ENCODE peak calls at places on chromosomes 6 and 20, in nine cellular contexts. One of them, this sample, is unnamed.

GRCh38 chr6:23633986-23634385 is 492.0 kb upstream of the NRSN1 start:
- DNase-seq in NCI-H226: no peak
- DNase-seq in A549: no peak
- DNase-seq in EH: no peak
- DNase-seq in left colon: no peak
- DNase-seq in stimulated activated CD8-positive, alpha-beta memory T cell treated with anti-CD3 and anti-CD28 coated beads, Interleukin-4, amount 100 ng/mL, for 24 hours: no peak
- DNase-seq in AG10803: no peak
- DNase-seq in HS-27A: no peak
- DNase-seq in activated effector memory CD4-positive, alpha-beta T cell treated with anti-CD3 and anti-CD28 coated beads, Interleukin-2, amount 50 U/mL, for 16 hours: no peak
- DNase-seq in this sample: no peak

GRCh38 chr6:8278562-8278961 is 156.8 kb downstream of the SLC35B3 start:
- DNase-seq in NCI-H226: no peak
- DNase-seq in A549: no peak
- DNase-seq in EH: no peak
- DNase-seq in left colon: no peak
- DNase-seq in stimulated activated CD8-positive, alpha-beta memory T cell treated with anti-CD3 and anti-CD28 coated beads, Interleukin-4, amount 100 ng/mL, for 24 hours: no peak
- DNase-seq in AG10803: no peak
- DNase-seq in HS-27A: no peak
- DNase-seq in activated effector memory CD4-positive, alpha-beta T cell treated with anti-CD3 and anti-CD28 coated beads, Interleukin-2, amount 50 U/mL, for 16 hours: no peak
- DNase-seq in this sample: no peak

GRCh38 chr20:35956616-35957015 is 2.3 kb upstream of the SCAND1 start:
- DNase-seq in NCI-H226: no peak
- DNase-seq in A549: no peak
- DNase-seq in EH: no peak
- DNase-seq in left colon: peak
- DNase-seq in stimulated activated CD8-positive, alpha-beta memory T cell treated with anti-CD3 and anti-CD28 coated beads, Interleukin-4, amount 100 ng/mL, for 24 hours: no peak
- DNase-seq in AG10803: no peak
- DNase-seq in HS-27A: no peak
- DNase-seq in activated effector memory CD4-positive, alpha-beta T cell treated with anti-CD3 and anti-CD28 coated beads, Interleukin-2, amount 50 U/mL, for 16 hours: no peak
- DNase-seq in this sample: no peak

GRCh38 chr6:19301980-19302379 is 535.2 kb upstream of the ID4 start:
- DNase-seq in NCI-H226: peak
- DNase-seq in A549: no peak
- DNase-seq in EH: peak
- DNase-seq in left colon: no peak
- DNase-seq in stimulated activated CD8-positive, alpha-beta memory T cell treated with anti-CD3 and anti-CD28 coated beads, Interleukin-4, amount 100 ng/mL, for 24 hours: no peak
- DNase-seq in AG10803: peak
- DNase-seq in HS-27A: no peak
- DNase-seq in activated effector memory CD4-positive, alpha-beta T cell treated with anti-CD3 and anti-CD28 coated beads, Interleukin-2, amount 50 U/mL, for 16 hours: no peak
- DNase-seq in this sample: no peak

GRCh38 chr6:163354085-163354484 is 60.4 kb upstream of the QKI start:
- DNase-seq in NCI-H226: peak
- DNase-seq in A549: no peak
- DNase-seq in EH: no peak
- DNase-seq in left colon: peak
- DNase-seq in stimulated activated CD8-positive, alpha-beta memory T cell treated with anti-CD3 and anti-CD28 coated beads, Interleukin-4, amount 100 ng/mL, for 24 hours: no peak
- DNase-seq in AG10803: peak
- DNase-seq in HS-27A: no peak
- DNase-seq in activated effector memory CD4-positive, alpha-beta T cell treated with anti-CD3 and anti-CD28 coated beads, Interleukin-2, amount 50 U/mL, for 16 hours: no peak
- DNase-seq in this sample: peak

GRCh38 chr20:59032713-59033059 is 551 bp upstream of the ATP5F1E start:
- DNase-seq in NCI-H226: peak
- DNase-seq in A549: peak
- DNase-seq in EH: peak
- DNase-seq in left colon: no peak
- DNase-seq in stimulated activated CD8-positive, alpha-beta memory T cell treated with anti-CD3 and anti-CD28 coated beads, Interleukin-4, amount 100 ng/mL, for 24 hours: no peak
- DNase-seq in AG10803: no peak
- DNase-seq in HS-27A: no peak
- DNase-seq in activated effector memory CD4-positive, alpha-beta T cell treated with anti-CD3 and anti-CD28 coated beads, Interleukin-2, amount 50 U/mL, for 16 hours: no peak
- DNase-seq in this sample: peak

GRCh38 chr20:60990647-60991046 is 261.4 kb upstream of the CDH4 start:
- DNase-seq in NCI-H226: no peak
- DNase-seq in A549: no peak
- DNase-seq in EH: no peak
- DNase-seq in left colon: no peak
- DNase-seq in stimulated activated CD8-positive, alpha-beta memory T cell treated with anti-CD3 and anti-CD28 coated beads, Interleukin-4, amount 100 ng/mL, for 24 hours: no peak
- DNase-seq in AG10803: no peak
- DNase-seq in HS-27A: no peak
- DNase-seq in activated effector memory CD4-positive, alpha-beta T cell treated with anti-CD3 and anti-CD28 coated beads, Interleukin-2, amount 50 U/mL, for 16 hours: no peak
- DNase-seq in this sample: no peak

GRCh38 chr6:155782320-155782730 is 326.7 kb upstream of the NOX3 start:
- DNase-seq in NCI-H226: peak
- DNase-seq in A549: peak
- DNase-seq in EH: peak
- DNase-seq in left colon: no peak
- DNase-seq in stimulated activated CD8-positive, alpha-beta memory T cell treated with anti-CD3 and anti-CD28 coated beads, Interleukin-4, amount 100 ng/mL, for 24 hours: no peak
- DNase-seq in AG10803: peak
- DNase-seq in HS-27A: peak
- DNase-seq in activated effector memory CD4-positive, alpha-beta T cell treated with anti-CD3 and anti-CD28 coated beads, Interleukin-2, amount 50 U/mL, for 16 hours: no peak
- DNase-seq in this sample: peak

GRCh38 chr6:73942581-73942980 is 246.6 kb downstream of the CD109 start:
- DNase-seq in NCI-H226: peak
- DNase-seq in A549: no peak
- DNase-seq in EH: peak
- DNase-seq in left colon: no peak
- DNase-seq in stimulated activated CD8-positive, alpha-beta memory T cell treated with anti-CD3 and anti-CD28 coated beads, Interleukin-4, amount 100 ng/mL, for 24 hours: no peak
- DNase-seq in AG10803: peak
- DNase-seq in HS-27A: peak
- DNase-seq in activated effector memory CD4-positive, alpha-beta T cell treated with anti-CD3 and anti-CD28 coated beads, Interleukin-2, amount 50 U/mL, for 16 hours: no peak
- DNase-seq in this sample: no peak

GRCh38 chr20:44963325-44964215 is 2.7 kb upstream of the STK4 start:
- DNase-seq in NCI-H226: no peak
- DNase-seq in A549: no peak
- DNase-seq in EH: no peak
- DNase-seq in left colon: no peak
- DNase-seq in stimulated activated CD8-positive, alpha-beta memory T cell treated with anti-CD3 and anti-CD28 coated beads, Interleukin-4, amount 100 ng/mL, for 24 hours: no peak
- DNase-seq in AG10803: no peak
- DNase-seq in HS-27A: no peak
- DNase-seq in activated effector memory CD4-positive, alpha-beta T cell treated with anti-CD3 and anti-CD28 coated beads, Interleukin-2, amount 50 U/mL, for 16 hours: no peak
- DNase-seq in this sample: no peak

GRCh38 chr6:85394853-85395538 is 54.9 kb upstream of the NT5E start:
- DNase-seq in NCI-H226: no peak
- DNase-seq in A549: no peak
- DNase-seq in EH: peak
- DNase-seq in left colon: no peak
- DNase-seq in stimulated activated CD8-positive, alpha-beta memory T cell treated with anti-CD3 and anti-CD28 coated beads, Interleukin-4, amount 100 ng/mL, for 24 hours: no peak
- DNase-seq in AG10803: peak
- DNase-seq in HS-27A: no peak
- DNase-seq in activated effector memory CD4-positive, alpha-beta T cell treated with anti-CD3 and anti-CD28 coated beads, Interleukin-2, amount 50 U/mL, for 16 hours: no peak
- DNase-seq in this sample: no peak

GRCh38 chr6:33412140-33413009 is 1.6 kb downstream of the PHF1 start:
- DNase-seq in NCI-H226: no peak
- DNase-seq in A549: no peak
- DNase-seq in EH: no peak
- DNase-seq in left colon: no peak
- DNase-seq in stimulated activated CD8-positive, alpha-beta memory T cell treated with anti-CD3 and anti-CD28 coated beads, Interleukin-4, amount 100 ng/mL, for 24 hours: no peak
- DNase-seq in AG10803: no peak
- DNase-seq in HS-27A: no peak
- DNase-seq in activated effector memory CD4-positive, alpha-beta T cell treated with anti-CD3 and anti-CD28 coated beads, Interleukin-2, amount 50 U/mL, for 16 hours: no peak
- DNase-seq in this sample: no peak

GRCh38 chr20:38871560-38871953 is 54.7 kb upstream of the FAM83D start:
- DNase-seq in NCI-H226: no peak
- DNase-seq in A549: no peak
- DNase-seq in EH: no peak
- DNase-seq in left colon: no peak
- DNase-seq in stimulated activated CD8-positive, alpha-beta memory T cell treated with anti-CD3 and anti-CD28 coated beads, Interleukin-4, amount 100 ng/mL, for 24 hours: no peak
- DNase-seq in AG10803: no peak
- DNase-seq in HS-27A: no peak
- DNase-seq in activated effector memory CD4-positive, alpha-beta T cell treated with anti-CD3 and anti-CD28 coated beads, Interleukin-2, amount 50 U/mL, for 16 hours: no peak
- DNase-seq in this sample: no peak

GRCh38 chr6:43246301-43247114 is 3.2 kb downstream of the TTBK1 start:
- DNase-seq in NCI-H226: no peak
- DNase-seq in A549: peak
- DNase-seq in EH: no peak
- DNase-seq in left colon: peak
- DNase-seq in stimulated activated CD8-positive, alpha-beta memory T cell treated with anti-CD3 and anti-CD28 coated beads, Interleukin-4, amount 100 ng/mL, for 24 hours: no peak
- DNase-seq in AG10803: no peak
- DNase-seq in HS-27A: no peak
- DNase-seq in activated effector memory CD4-positive, alpha-beta T cell treated with anti-CD3 and anti-CD28 coated beads, Interleukin-2, amount 50 U/mL, for 16 hours: no peak
- DNase-seq in this sample: peak

GRCh38 chr20:10970109-10970508 is 296.3 kb upstream of the JAG1 start:
- DNase-seq in NCI-H226: no peak
- DNase-seq in A549: no peak
- DNase-seq in EH: peak
- DNase-seq in left colon: no peak
- DNase-seq in stimulated activated CD8-positive, alpha-beta memory T cell treated with anti-CD3 and anti-CD28 coated beads, Interleukin-4, amount 100 ng/mL, for 24 hours: no peak
- DNase-seq in AG10803: no peak
- DNase-seq in HS-27A: no peak
- DNase-seq in activated effector memory CD4-positive, alpha-beta T cell treated with anti-CD3 and anti-CD28 coated beads, Interleukin-2, amount 50 U/mL, for 16 hours: no peak
- DNase-seq in this sample: no peak

GRCh38 chr6:34020278-34020677 is 125.6 kb downstream of the GRM4 start:
- DNase-seq in NCI-H226: no peak
- DNase-seq in A549: no peak
- DNase-seq in EH: no peak
- DNase-seq in left colon: no peak
- DNase-seq in stimulated activated CD8-positive, alpha-beta memory T cell treated with anti-CD3 and anti-CD28 coated beads, Interleukin-4, amount 100 ng/mL, for 24 hours: no peak
- DNase-seq in AG10803: no peak
- DNase-seq in HS-27A: no peak
- DNase-seq in activated effector memory CD4-positive, alpha-beta T cell treated with anti-CD3 and anti-CD28 coated beads, Interleukin-2, amount 50 U/mL, for 16 hours: no peak
- DNase-seq in this sample: no peak

GRCh38 chr20:45469336-45470261 is at the start of gene WFDC2:
- DNase-seq in NCI-H226: no peak
- DNase-seq in A549: no peak
- DNase-seq in EH: no peak
- DNase-seq in left colon: peak
- DNase-seq in stimulated activated CD8-positive, alpha-beta memory T cell treated with anti-CD3 and anti-CD28 coated beads, Interleukin-4, amount 100 ng/mL, for 24 hours: no peak
- DNase-seq in AG10803: no peak
- DNase-seq in HS-27A: no peak
- DNase-seq in activated effector memory CD4-positive, alpha-beta T cell treated with anti-CD3 and anti-CD28 coated beads, Interleukin-2, amount 50 U/mL, for 16 hours: no peak
- DNase-seq in this sample: no peak

This sample was measured in adrenal gland.